ENCODE peak calls at places on chromosomes 5 and 9, in five cellular contexts. One of them, this sample, is unnamed.

GRCh38 chr5:181186902-181187499 is 18.0 kb downstream of the TRIM7 start:
- DNase-seq in tibial nerve: no peak
- DNase-seq in HFFc6: no peak
- DNase-seq in AG09309: no peak
- DNase-seq in cardiac fibroblast: no peak
- DNase-seq in this sample: no peak

GRCh38 chr9:24090566-24090965 is 264.5 kb upstream of the ELAVL2 start:
- DNase-seq in cardiac fibroblast: no peak
- DNase-seq in AG09309: no peak
- DNase-seq in HFFc6: no peak
- DNase-seq in tibial nerve: no peak
- DNase-seq in this sample: no peak

GRCh38 chr9:89466451-89467277 is 31.2 kb downstream of the SEMA4D start:
- DNase-seq in tibial nerve: no peak
- DNase-seq in AG09309: no peak
- DNase-seq in cardiac fibroblast: no peak
- DNase-seq in HFFc6: no peak
- DNase-seq in this sample: no peak

GRCh38 chr5:87127956-87128687 is 139.6 kb upstream of the RASA1 start:
- DNase-seq in cardiac fibroblast: no peak
- DNase-seq in AG09309: no peak
- DNase-seq in HFFc6: peak
- DNase-seq in tibial nerve: no peak
- DNase-seq in this sample: no peak

GRCh38 chr5:159393854-159394274 is 63.6 kb upstream of the IL12B start:
- DNase-seq in cardiac fibroblast: no peak
- DNase-seq in HFFc6: no peak
- DNase-seq in AG09309: no peak
- DNase-seq in tibial nerve: no peak
- DNase-seq in this sample: no peak

GRCh38 chr9:6566409-6567139 is 79.0 kb downstream of the GLDC start:
- DNase-seq in cardiac fibroblast: peak
- DNase-seq in AG09309: peak
- DNase-seq in tibial nerve: no peak
- DNase-seq in HFFc6: peak
- DNase-seq in this sample: peak

GRCh38 chr9:19271081-19271480 is 40.6 kb downstream of the DENND4C start:
- DNase-seq in tibial nerve: no peak
- DNase-seq in HFFc6: no peak
- DNase-seq in AG09309: no peak
- DNase-seq in cardiac fibroblast: peak
- DNase-seq in this sample: no peak

GRCh38 chr5:75952963-75953362 is 130.2 kb upstream of the SV2C start:
- DNase-seq in AG09309: no peak
- DNase-seq in tibial nerve: no peak
- DNase-seq in HFFc6: no peak
- DNase-seq in cardiac fibroblast: no peak
- DNase-seq in this sample: no peak

GRCh38 chr9:133460405-133461175 is 812 bp downstream of the CACFD1 start:
- DNase-seq in tibial nerve: peak
- DNase-seq in AG09309: no peak
- DNase-seq in cardiac fibroblast: peak
- DNase-seq in HFFc6: peak
- DNase-seq in this sample: no peak

GRCh38 chr5:174533127-174533453 is 191.3 kb upstream of the MSX2 start:
- DNase-seq in tibial nerve: no peak
- DNase-seq in HFFc6: no peak
- DNase-seq in cardiac fibroblast: no peak
- DNase-seq in AG09309: no peak
- DNase-seq in this sample: no peak

GRCh38 chr9:133476941-133477340 is 2.0 kb downstream of the SLC2A6 start:
- DNase-seq in cardiac fibroblast: no peak
- DNase-seq in AG09309: no peak
- DNase-seq in HFFc6: no peak
- DNase-seq in tibial nerve: no peak
- DNase-seq in this sample: no peak

GRCh38 chr9:6014668-6015270 is 655 bp downstream of the RANBP6 start:
- DNase-seq in cardiac fibroblast: peak
- DNase-seq in HFFc6: peak
- DNase-seq in AG09309: no peak
- DNase-seq in tibial nerve: no peak
- DNase-seq in this sample: no peak

GRCh38 chr5:176726746-176727527 is 79.7 kb downstream of the TSPAN17 start:
- DNase-seq in tibial nerve: no peak
- DNase-seq in AG09309: no peak
- DNase-seq in cardiac fibroblast: no peak
- DNase-seq in HFFc6: no peak
- DNase-seq in this sample: no peak

DNA sequence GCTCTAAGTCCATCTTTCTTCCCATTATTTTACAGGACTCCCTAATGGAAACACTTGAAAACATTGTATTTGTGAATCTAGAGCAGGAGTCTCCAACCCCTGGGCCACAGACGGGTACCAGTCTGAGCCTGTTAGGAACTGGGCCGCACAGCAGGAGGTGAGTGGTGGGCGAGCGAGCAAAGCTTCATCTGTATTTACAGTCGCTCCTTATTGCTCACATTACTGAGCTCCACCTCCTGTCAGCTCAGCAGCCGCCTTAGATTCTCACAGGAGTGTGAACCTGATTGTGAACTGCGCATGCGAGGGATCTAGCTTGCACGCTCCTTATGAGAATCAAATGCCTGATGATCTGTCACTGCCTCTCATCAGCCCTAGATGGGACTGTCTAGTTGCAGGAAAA is 111.0 kb downstream of the MED27 start:
- DNase-seq in cardiac fibroblast: no peak
- DNase-seq in tibial nerve: no peak
- DNase-seq in HFFc6: no peak
- DNase-seq in AG09309: no peak
- DNase-seq in this sample: no peak
- TF ChIP-seq CTCF in cardiac fibroblast: no peak
- TF ChIP-seq CTCF in tibial nerve: no peak
- TF ChIP-seq CTCF in HFFc6: no peak
- TF ChIP-seq CTCF in AG09309: no peak
- TF ChIP-seq CTCF in this sample: no peak

DNA sequence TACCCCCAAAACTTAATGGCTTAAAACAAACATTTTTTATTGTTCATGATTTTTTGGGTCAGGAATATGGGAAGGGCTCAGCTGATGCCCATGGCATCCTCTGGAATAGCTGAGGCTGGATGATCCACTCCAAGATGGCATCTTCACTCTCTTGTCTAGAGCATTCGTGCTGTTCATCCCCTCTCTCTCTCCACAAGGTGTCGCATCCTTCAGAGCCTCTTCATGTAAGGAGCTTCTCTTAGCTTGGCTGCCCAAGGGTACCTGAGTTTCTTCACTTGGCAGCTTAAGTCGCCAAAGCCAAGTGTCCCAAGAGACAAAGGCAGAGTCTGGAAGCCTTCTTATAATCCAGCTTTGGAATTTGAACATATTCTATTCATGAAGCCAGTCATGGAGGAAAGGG is 294.7 kb downstream of the CHSY3 start:
- DNase-seq in AG09309: no peak
- DNase-seq in cardiac fibroblast: peak
- DNase-seq in HFFc6: no peak
- DNase-seq in tibial nerve: no peak
- DNase-seq in this sample: no peak
- TF ChIP-seq CTCF in AG09309: peak
- TF ChIP-seq CTCF in cardiac fibroblast: peak
- TF ChIP-seq CTCF in HFFc6: no peak
- TF ChIP-seq CTCF in tibial nerve: no peak
- TF ChIP-seq CTCF in this sample: peak

DNA sequence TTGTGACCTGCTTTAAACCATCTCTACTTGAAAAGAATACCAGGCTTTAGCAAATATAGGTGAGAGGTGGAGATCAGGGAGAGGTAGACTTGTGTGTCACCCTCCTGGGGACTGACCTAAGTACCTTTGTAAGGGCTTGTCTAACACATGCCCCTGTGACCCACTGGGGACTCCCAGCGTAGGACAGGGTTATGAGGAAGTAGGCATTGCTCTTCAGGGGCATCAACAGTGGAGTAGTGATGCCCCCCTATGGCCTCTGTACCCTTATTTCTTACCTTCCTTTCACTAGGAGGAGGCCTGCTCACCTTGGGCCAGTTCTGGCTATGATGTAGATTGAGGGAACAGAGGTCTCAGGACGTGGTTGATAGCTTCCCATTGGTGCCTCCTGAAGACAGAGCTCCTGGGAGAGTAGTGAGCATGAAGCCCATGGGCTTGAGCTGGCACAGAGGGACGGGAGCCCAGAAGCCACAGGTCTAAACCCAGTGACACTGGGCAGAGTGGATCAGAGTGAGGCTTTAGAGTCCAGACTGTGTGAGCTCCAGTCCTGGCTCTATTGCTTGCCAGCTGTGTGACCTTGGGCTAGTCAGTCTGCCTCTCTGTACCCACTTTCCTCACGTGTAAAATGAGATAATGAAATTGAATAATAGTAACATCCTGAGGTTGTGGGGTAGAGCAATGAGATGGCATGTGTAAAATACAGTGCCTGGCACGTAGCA is 191.7 kb downstream of the AOPEP start:
- DNase-seq in AG09309: no peak
- DNase-seq in cardiac fibroblast: no peak
- DNase-seq in HFFc6: no peak
- DNase-seq in tibial nerve: no peak
- DNase-seq in this sample: no peak
- TF ChIP-seq CTCF in AG09309: no peak
- TF ChIP-seq CTCF in cardiac fibroblast: no peak
- TF ChIP-seq CTCF in HFFc6: no peak
- TF ChIP-seq CTCF in tibial nerve: no peak
- TF ChIP-seq CTCF in this sample: no peak

GRCh38 chr9:37374892-37375291 is 47.6 kb upstream of the GRHPR start:
- DNase-seq in AG09309: no peak
- DNase-seq in HFFc6: no peak
- DNase-seq in cardiac fibroblast: no peak
- DNase-seq in tibial nerve: no peak
- DNase-seq in this sample: no peak
- TF ChIP-seq CTCF in AG09309: no peak
- TF ChIP-seq CTCF in HFFc6: no peak
- TF ChIP-seq CTCF in cardiac fibroblast: no peak
- TF ChIP-seq CTCF in tibial nerve: no peak
- TF ChIP-seq CTCF in this sample: no peak

GRCh38 chr5:135568923-135569360 is 9.8 kb downstream of the CXCL14 start:
- DNase-seq in cardiac fibroblast: no peak
- DNase-seq in tibial nerve: no peak
- DNase-seq in AG09309: no peak
- DNase-seq in HFFc6: no peak
- DNase-seq in this sample: no peak

GRCh38 chr5:135568241-135568640 is 10.6 kb downstream of the CXCL14 start:
- DNase-seq in cardiac fibroblast: no peak
- DNase-seq in AG09309: no peak
- DNase-seq in tibial nerve: no peak
- DNase-seq in HFFc6: no peak
- DNase-seq in this sample: no peak

GRCh38 chr5:135571210-135571609 is 7.6 kb downstream of the CXCL14 start:
- DNase-seq in tibial nerve: no peak
- DNase-seq in AG09309: no peak
- DNase-seq in HFFc6: no peak
- DNase-seq in cardiac fibroblast: no peak
- DNase-seq in this sample: no peak

GRCh38 chr5:135570453-135570764 is 8.4 kb downstream of the CXCL14 start:
- DNase-seq in tibial nerve: no peak
- DNase-seq in cardiac fibroblast: no peak
- DNase-seq in HFFc6: no peak
- DNase-seq in AG09309: no peak
- DNase-seq in this sample: no peak

GRCh38 chr5:135569755-135570452 is 8.9 kb downstream of the CXCL14 start:
- DNase-seq in tibial nerve: no peak
- DNase-seq in HFFc6: peak
- DNase-seq in cardiac fibroblast: peak
- DNase-seq in AG09309: no peak
- DNase-seq in this sample: no peak
- TF ChIP-seq CTCF in tibial nerve: peak
- TF ChIP-seq CTCF in HFFc6: peak
- TF ChIP-seq CTCF in cardiac fibroblast: peak
- TF ChIP-seq CTCF in AG09309: peak
- TF ChIP-seq CTCF in this sample: peak

GRCh38 chr5:9922719-9923118 is 292.6 kb upstream of the TAS2R1 start:
- DNase-seq in cardiac fibroblast: no peak
- DNase-seq in tibial nerve: no peak
- DNase-seq in HFFc6: no peak
- DNase-seq in AG09309: no peak
- DNase-seq in this sample: no peak
- TF ChIP-seq CTCF in cardiac fibroblast: peak
- TF ChIP-seq CTCF in tibial nerve: no peak
- TF ChIP-seq CTCF in HFFc6: peak
- TF ChIP-seq CTCF in AG09309: peak
- TF ChIP-seq CTCF in this sample: peak

GRCh38 chr9:130712564-130713285 is 19.1 kb downstream of the EXOSC2 start:
- DNase-seq in AG09309: peak
- DNase-seq in tibial nerve: peak
- DNase-seq in cardiac fibroblast: peak
- DNase-seq in HFFc6: peak
- DNase-seq in this sample: peak

GRCh38 chr9:130711469-130711868 is 17.9 kb downstream of the EXOSC2 start:
- DNase-seq in AG09309: no peak
- DNase-seq in cardiac fibroblast: no peak
- DNase-seq in tibial nerve: no peak
- DNase-seq in HFFc6: no peak
- DNase-seq in this sample: no peak

GRCh38 chr9:130715270-130716077 is 21.9 kb downstream of the EXOSC2 start:
- DNase-seq in tibial nerve: no peak
- DNase-seq in HFFc6: peak
- DNase-seq in cardiac fibroblast: no peak
- DNase-seq in AG09309: no peak
- DNase-seq in this sample: no peak

GRCh38 chr9:130714586-130715110 is 21.1 kb downstream of the EXOSC2 start:
- DNase-seq in tibial nerve: no peak
- DNase-seq in HFFc6: no peak
- DNase-seq in cardiac fibroblast: no peak
- DNase-seq in AG09309: no peak
- DNase-seq in this sample: no peak

DNA sequence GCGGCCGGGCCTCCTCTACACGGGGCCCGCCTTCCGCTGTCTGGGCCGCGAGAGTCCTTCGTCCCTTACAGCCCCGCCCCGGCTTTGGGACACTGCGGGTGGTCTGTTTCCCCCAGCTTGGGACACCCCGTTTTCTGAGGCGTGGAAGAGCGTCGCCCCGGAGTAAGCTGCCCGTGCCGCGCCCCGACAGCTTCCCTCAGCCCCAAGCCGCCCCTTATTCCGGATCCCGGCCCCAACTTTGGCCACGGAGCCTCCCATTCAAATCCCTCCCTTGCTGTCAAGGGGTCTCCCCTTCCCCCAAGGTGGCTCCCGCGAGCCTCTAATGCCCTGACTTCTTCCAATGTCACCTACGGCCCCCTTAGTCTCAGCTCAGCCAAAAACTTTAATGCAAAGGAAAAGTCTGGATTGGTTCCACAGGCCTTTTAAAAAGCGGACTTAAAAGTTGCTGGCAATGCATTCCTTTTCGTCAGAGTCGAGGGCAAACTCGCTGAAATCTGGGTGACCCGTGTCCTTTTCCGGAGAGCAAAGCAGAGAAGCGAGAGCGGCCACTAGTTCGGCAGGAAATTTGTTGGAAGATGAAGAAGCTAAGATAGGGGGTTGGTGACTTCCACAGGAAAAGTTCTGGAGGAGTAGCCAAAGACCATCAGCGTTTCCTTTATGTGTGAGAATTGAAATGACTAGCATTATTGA is 19.9 kb downstream of the EXOSC2 start:
- DNase-seq in tibial nerve: peak
- DNase-seq in HFFc6: peak
- DNase-seq in cardiac fibroblast: peak
- DNase-seq in AG09309: no peak
- DNase-seq in this sample: no peak
- TF ChIP-seq CTCF in tibial nerve: no peak
- TF ChIP-seq CTCF in HFFc6: no peak
- TF ChIP-seq CTCF in cardiac fibroblast: no peak
- TF ChIP-seq CTCF in AG09309: no peak
- TF ChIP-seq CTCF in this sample: no peak